ENCODE peak calls at places on chromosomes 2 and 18, in eight cellular contexts. One of them, this sample, is unnamed.

GRCh38 chr2:21001225-21001946 is 42.5 kb downstream of the APOB start:
- DNase-seq in Panc1: no peak
- DNase-seq in HL-60: no peak
- DNase-seq in SK-N-SH: no peak
- DNase-seq in GM12892: no peak
- DNase-seq in sigmoid colon: no peak
- DNase-seq in HCT116: no peak
- DNase-seq in breast epithelium: no peak
- DNase-seq in this sample: no peak

GRCh38 chr18:9096698-9097097 is 5.8 kb upstream of the NDUFV2 start:
- DNase-seq in Panc1: no peak
- DNase-seq in HL-60: no peak
- DNase-seq in SK-N-SH: no peak
- DNase-seq in GM12892: no peak
- DNase-seq in sigmoid colon: no peak
- DNase-seq in HCT116: no peak
- DNase-seq in breast epithelium: no peak
- DNase-seq in this sample: no peak

GRCh38 chr2:226117506-226118065 is 682.0 kb downstream of the IRS1 start:
- DNase-seq in Panc1: no peak
- DNase-seq in HL-60: no peak
- DNase-seq in SK-N-SH: no peak
- DNase-seq in GM12892: no peak
- DNase-seq in sigmoid colon: no peak
- DNase-seq in HCT116: no peak
- DNase-seq in breast epithelium: no peak
- DNase-seq in this sample: no peak

GRCh38 chr18:27605107-27605834 is 420.2 kb upstream of the CHST9 start:
- DNase-seq in Panc1: no peak
- DNase-seq in HL-60: peak; percentile 57
- DNase-seq in SK-N-SH: peak; percentile 63
- DNase-seq in GM12892: peak; percentile 1
- DNase-seq in sigmoid colon: no peak
- DNase-seq in HCT116: peak; percentile 28
- DNase-seq in breast epithelium: peak; percentile 34
- DNase-seq in this sample: peak; percentile 62

GRCh38 chr2:24863636-24864035 is 56.4 kb downstream of the ADCY3 start:
- DNase-seq in Panc1: no peak
- DNase-seq in HL-60: no peak
- DNase-seq in SK-N-SH: no peak
- DNase-seq in GM12892: no peak
- DNase-seq in sigmoid colon: no peak
- DNase-seq in HCT116: no peak
- DNase-seq in breast epithelium: no peak
- DNase-seq in this sample: no peak

GRCh38 chr2:22703286-22703925 is 681.6 kb upstream of the KLHL29 start:
- DNase-seq in Panc1: no peak
- DNase-seq in HL-60: no peak
- DNase-seq in SK-N-SH: no peak
- DNase-seq in GM12892: no peak
- DNase-seq in sigmoid colon: no peak
- DNase-seq in HCT116: no peak
- DNase-seq in breast epithelium: no peak
- DNase-seq in this sample: no peak

GRCh38 chr2:141711627-141712026 is 419.2 kb downstream of the LRP1B start:
- DNase-seq in Panc1: no peak
- DNase-seq in HL-60: no peak
- DNase-seq in SK-N-SH: no peak
- DNase-seq in GM12892: no peak
- DNase-seq in sigmoid colon: no peak
- DNase-seq in HCT116: no peak
- DNase-seq in breast epithelium: no peak
- DNase-seq in this sample: no peak

GRCh38 chr2:79892123-79892522 is 379.3 kb downstream of the CTNNA2 start:
- DNase-seq in Panc1: no peak
- DNase-seq in HL-60: no peak
- DNase-seq in SK-N-SH: no peak
- DNase-seq in GM12892: no peak
- DNase-seq in sigmoid colon: no peak
- DNase-seq in HCT116: no peak
- DNase-seq in breast epithelium: no peak
- DNase-seq in this sample: no peak

GRCh38 chr2:107324166-107324565 is 438.2 kb upstream of the ST6GAL2 start:
- DNase-seq in Panc1: no peak
- DNase-seq in HL-60: no peak
- DNase-seq in SK-N-SH: peak; percentile 66
- DNase-seq in GM12892: no peak
- DNase-seq in sigmoid colon: no peak
- DNase-seq in HCT116: no peak
- DNase-seq in breast epithelium: no peak
- DNase-seq in this sample: no peak

GRCh38 chr2:187549951-187550555 is 4.2 kb downstream of the TFPI start:
- DNase-seq in Panc1: no peak
- DNase-seq in HL-60: no peak
- DNase-seq in SK-N-SH: no peak
- DNase-seq in GM12892: no peak
- DNase-seq in sigmoid colon: no peak
- DNase-seq in HCT116: no peak
- DNase-seq in breast epithelium: no peak
- DNase-seq in this sample: no peak

GRCh38 chr2:9950521-9951271 is 797 bp upstream of the GRHL1 start:
- DNase-seq in Panc1: no peak
- DNase-seq in HL-60: peak; percentile 12
- DNase-seq in SK-N-SH: no peak
- DNase-seq in GM12892: peak; percentile 63
- DNase-seq in sigmoid colon: peak; percentile 75
- DNase-seq in HCT116: no peak
- DNase-seq in breast epithelium: no peak
- DNase-seq in this sample: no peak

GRCh38 chr2:69216535-69217332 is 170.3 kb downstream of the GFPT1 start:
- DNase-seq in Panc1: no peak
- DNase-seq in HL-60: no peak
- DNase-seq in SK-N-SH: peak; percentile 72
- DNase-seq in GM12892: no peak
- DNase-seq in sigmoid colon: no peak
- DNase-seq in HCT116: no peak
- DNase-seq in breast epithelium: no peak
- DNase-seq in this sample: no peak

GRCh38 chr2:62309465-62310091 is 113.7 kb downstream of the B3GNT2 start:
- DNase-seq in Panc1: no peak
- DNase-seq in HL-60: peak; percentile 36
- DNase-seq in SK-N-SH: peak; percentile 78
- DNase-seq in GM12892: no peak
- DNase-seq in sigmoid colon: no peak
- DNase-seq in HCT116: no peak
- DNase-seq in breast epithelium: peak; percentile 50
- DNase-seq in this sample: no peak

GRCh38 chr2:218710687-218711549 is at the start of gene TTLL4:
- DNase-seq in Panc1: peak; percentile 77
- DNase-seq in HL-60: peak; percentile 98
- DNase-seq in SK-N-SH: peak; percentile 99
- DNase-seq in GM12892: peak; percentile 91
- DNase-seq in sigmoid colon: peak; percentile 99
- DNase-seq in HCT116: peak; percentile 87
- DNase-seq in breast epithelium: peak; percentile 97
- DNase-seq in this sample: peak; percentile 98
- TF ChIP-seq POLR2AphosphoS5 in Panc1: peak; percentile 83
- TF ChIP-seq POLR2AphosphoS5 in HL-60: peak; percentile 81
- TF ChIP-seq POLR2AphosphoS5 in SK-N-SH: peak; percentile 51
- TF ChIP-seq POLR2AphosphoS5 in GM12892: peak; percentile 70
- TF ChIP-seq POLR2AphosphoS5 in sigmoid colon: peak; percentile 80
- TF ChIP-seq POLR2AphosphoS5 in HCT116: peak; percentile 96
- TF ChIP-seq POLR2AphosphoS5 in breast epithelium: peak; percentile 86
- TF ChIP-seq POLR2AphosphoS5 in this sample: peak; percentile 51

GRCh38 chr2:197908191-197908590 is 103.8 kb downstream of the PLCL1 start:
- DNase-seq in Panc1: no peak
- DNase-seq in HL-60: no peak
- DNase-seq in SK-N-SH: no peak
- DNase-seq in GM12892: no peak
- DNase-seq in sigmoid colon: no peak
- DNase-seq in HCT116: no peak
- DNase-seq in breast epithelium: no peak
- DNase-seq in this sample: no peak

GRCh38 chr2:197909377-197909776 is 105.0 kb downstream of the PLCL1 start:
- DNase-seq in Panc1: no peak
- DNase-seq in HL-60: no peak
- DNase-seq in SK-N-SH: no peak
- DNase-seq in GM12892: no peak
- DNase-seq in sigmoid colon: no peak
- DNase-seq in HCT116: peak; percentile 6
- DNase-seq in breast epithelium: no peak
- DNase-seq in this sample: no peak

GRCh38 chr2:197908940-197909339 is 104.5 kb downstream of the PLCL1 start:
- DNase-seq in Panc1: no peak
- DNase-seq in HL-60: no peak
- DNase-seq in SK-N-SH: no peak
- DNase-seq in GM12892: no peak
- DNase-seq in sigmoid colon: no peak
- DNase-seq in HCT116: no peak
- DNase-seq in breast epithelium: no peak
- DNase-seq in this sample: no peak

DNA sequence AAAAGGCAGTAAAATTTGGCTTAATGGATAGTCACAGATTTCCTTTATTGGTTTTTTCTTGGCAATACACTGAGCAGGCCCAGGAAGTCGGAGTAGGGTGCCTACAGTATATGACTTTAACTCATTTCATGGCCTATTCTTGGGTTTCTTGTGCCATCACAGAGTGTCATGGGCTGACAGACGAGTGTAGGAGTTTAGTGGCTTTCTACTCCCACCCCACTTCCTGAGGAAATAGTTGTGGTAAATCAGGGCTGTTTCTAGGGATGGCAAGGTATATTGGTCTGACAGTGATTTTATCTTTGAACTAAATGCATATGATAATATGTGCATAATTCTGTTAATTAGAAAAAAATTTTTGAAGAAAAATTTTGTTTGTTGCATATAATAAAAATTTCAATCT is 100.1 kb downstream of the PLCL1 start:
- DNase-seq in Panc1: no peak
- DNase-seq in HL-60: no peak
- DNase-seq in SK-N-SH: no peak
- DNase-seq in GM12892: no peak
- DNase-seq in sigmoid colon: no peak
- DNase-seq in HCT116: no peak
- DNase-seq in breast epithelium: no peak
- DNase-seq in this sample: no peak
- TF ChIP-seq POLR2AphosphoS5 in Panc1: no peak
- TF ChIP-seq POLR2AphosphoS5 in HL-60: peak; percentile 63
- TF ChIP-seq POLR2AphosphoS5 in SK-N-SH: no peak
- TF ChIP-seq POLR2AphosphoS5 in GM12892: no peak
- TF ChIP-seq POLR2AphosphoS5 in sigmoid colon: no peak
- TF ChIP-seq POLR2AphosphoS5 in HCT116: no peak
- TF ChIP-seq POLR2AphosphoS5 in breast epithelium: no peak
- TF ChIP-seq POLR2AphosphoS5 in this sample: no peak

DNA sequence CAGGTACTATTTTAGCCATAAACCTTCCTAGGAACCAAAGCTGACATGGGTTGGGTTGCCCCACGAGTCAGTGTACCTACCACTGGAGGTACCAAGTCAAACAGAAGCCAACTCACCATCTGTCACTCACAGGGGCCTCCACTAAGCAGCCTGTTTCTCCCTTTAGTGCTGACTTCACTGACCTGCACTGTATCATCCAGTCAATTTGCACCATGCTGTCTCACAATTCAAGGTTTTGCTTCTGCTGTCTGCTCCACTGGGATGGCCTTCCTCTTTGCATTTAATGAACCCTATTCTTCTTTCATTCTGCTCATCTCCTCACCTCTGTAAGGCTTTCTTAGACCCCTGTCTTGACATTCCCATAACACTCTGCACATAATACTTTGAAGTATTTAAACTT is 47.2 kb downstream of the EIF2AK3 start:
- DNase-seq in Panc1: no peak
- DNase-seq in HL-60: no peak
- DNase-seq in SK-N-SH: no peak
- DNase-seq in GM12892: no peak
- DNase-seq in sigmoid colon: no peak
- DNase-seq in HCT116: no peak
- DNase-seq in breast epithelium: no peak
- DNase-seq in this sample: no peak
- TF ChIP-seq POLR2AphosphoS5 in Panc1: no peak
- TF ChIP-seq POLR2AphosphoS5 in HL-60: no peak
- TF ChIP-seq POLR2AphosphoS5 in SK-N-SH: no peak
- TF ChIP-seq POLR2AphosphoS5 in GM12892: no peak
- TF ChIP-seq POLR2AphosphoS5 in sigmoid colon: no peak
- TF ChIP-seq POLR2AphosphoS5 in HCT116: no peak
- TF ChIP-seq POLR2AphosphoS5 in breast epithelium: no peak
- TF ChIP-seq POLR2AphosphoS5 in this sample: no peak

GRCh38 chr18:55232506-55232905 is 273.2 kb upstream of the CCDC68 start:
- DNase-seq in Panc1: no peak
- DNase-seq in HL-60: no peak
- DNase-seq in SK-N-SH: no peak
- DNase-seq in GM12892: no peak
- DNase-seq in sigmoid colon: no peak
- DNase-seq in HCT116: no peak
- DNase-seq in breast epithelium: no peak
- DNase-seq in this sample: no peak

GRCh38 chr18:55233850-55234249 is 274.6 kb upstream of the CCDC68 start:
- DNase-seq in Panc1: no peak
- DNase-seq in HL-60: peak; percentile 41
- DNase-seq in SK-N-SH: no peak
- DNase-seq in GM12892: no peak
- DNase-seq in sigmoid colon: no peak
- DNase-seq in HCT116: no peak
- DNase-seq in breast epithelium: no peak
- DNase-seq in this sample: no peak

GRCh38 chr18:55235094-55235461 is 275.8 kb upstream of the CCDC68 start:
- DNase-seq in Panc1: no peak
- DNase-seq in HL-60: no peak
- DNase-seq in SK-N-SH: no peak
- DNase-seq in GM12892: no peak
- DNase-seq in sigmoid colon: no peak
- DNase-seq in HCT116: no peak
- DNase-seq in breast epithelium: no peak
- DNase-seq in this sample: no peak

GRCh38 chr18:55236150-55236931 is 277.1 kb upstream of the CCDC68 start:
- DNase-seq in Panc1: no peak
- DNase-seq in HL-60: peak; percentile 65
- DNase-seq in SK-N-SH: no peak
- DNase-seq in GM12892: no peak
- DNase-seq in sigmoid colon: no peak
- DNase-seq in HCT116: no peak
- DNase-seq in breast epithelium: no peak
- DNase-seq in this sample: no peak

DNA sequence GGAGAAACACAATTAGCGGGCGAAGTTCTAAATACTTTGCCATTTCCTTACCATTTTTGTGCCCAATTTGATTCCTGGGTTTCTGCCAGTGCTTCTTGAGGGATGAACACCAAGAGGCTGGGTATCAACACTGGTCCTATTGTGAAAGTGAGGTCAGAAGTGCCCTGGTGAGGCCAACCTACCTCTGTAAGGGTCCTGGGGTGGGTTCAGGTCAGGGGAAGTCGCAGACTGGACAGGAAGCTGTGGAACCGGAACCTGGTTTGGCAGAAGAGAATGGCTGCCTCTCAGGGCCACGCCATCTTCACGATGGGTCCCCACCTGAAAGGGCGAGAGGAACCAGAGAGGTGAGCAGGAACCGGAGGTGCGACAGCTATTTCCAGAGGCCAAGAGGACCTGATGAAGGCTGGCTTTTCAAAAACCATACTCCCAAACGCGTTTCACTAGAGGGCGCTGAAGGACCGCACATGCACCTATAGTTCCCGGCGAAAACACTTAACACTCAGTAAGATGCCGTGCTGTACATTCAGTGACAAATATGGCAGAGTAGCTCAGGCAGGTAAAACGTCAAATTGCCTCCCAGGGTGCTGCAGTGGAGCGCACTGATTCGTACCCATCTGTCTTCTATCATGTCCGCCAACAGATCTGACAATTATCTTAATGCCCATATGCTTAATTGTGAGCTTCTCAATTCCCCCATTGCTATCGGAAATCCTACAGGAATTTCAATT is 275.3 kb upstream of the CCDC68 start:
- DNase-seq in Panc1: peak; percentile 61
- DNase-seq in HL-60: peak; percentile 76
- DNase-seq in SK-N-SH: peak; percentile 52
- DNase-seq in GM12892: peak; percentile 6
- DNase-seq in sigmoid colon: peak; percentile 85
- DNase-seq in HCT116: peak; percentile 48
- DNase-seq in breast epithelium: peak; percentile 63
- DNase-seq in this sample: peak; percentile 87
- TF ChIP-seq POLR2AphosphoS5 in Panc1: no peak
- TF ChIP-seq POLR2AphosphoS5 in HL-60: no peak
- TF ChIP-seq POLR2AphosphoS5 in SK-N-SH: no peak
- TF ChIP-seq POLR2AphosphoS5 in GM12892: no peak
- TF ChIP-seq POLR2AphosphoS5 in sigmoid colon: no peak
- TF ChIP-seq POLR2AphosphoS5 in HCT116: no peak
- TF ChIP-seq POLR2AphosphoS5 in breast epithelium: no peak
- TF ChIP-seq POLR2AphosphoS5 in this sample: peak; percentile 36

This sample was measured in H1.